ENCODE peak calls at places on chromosomes 4 and X, in five cellular contexts. R is fibroblast of pulmonary artery, I is AG10803, P is spleen, Z is brain microvascular endothelial cell. F is an unnamed sample.
A peak's percentile ranks its signal among the peaks of the same experiment; 100 is the strongest.

GRCh38 chr4:145346081-145346480 is 135.6 kb upstream of the SMAD1 start:
- DNase-seq in R (no peak), Z (no peak), I (no peak), P (no peak), F (no peak)

GRCh38 chr4:148071009-148071408 is 339.1 kb downstream of the ARHGAP10 start:
- DNase-seq in R (no peak), I (no peak), Z (no peak), P (no peak), F (no peak)

GRCh38 chr4:137998666-137999429 is 243.3 kb downstream of the SLC7A11 start:
- DNase-seq in Z (peak; percentile 7), P (no peak), R (peak; percentile 39), I (peak; percentile 96), F (peak; percentile 13)

GRCh38 chrX:12065251-12065650 is 73.0 kb upstream of the FRMPD4 start:
- DNase-seq in I (peak; percentile 11), R (peak; percentile 55), P (no peak), Z (peak; percentile 24), F (peak; percentile 23)

GRCh38 chr4:184282251-184282713 is 64.6 kb upstream of the ENPP6 start:
- DNase-seq in I (no peak), Z (no peak), R (no peak), P (peak; percentile 86), F (no peak)

GRCh38 chr4:177554966-177555574 is 112.8 kb upstream of the AGA start:
- DNase-seq in P (no peak), R (peak; percentile 50), I (peak; percentile 24), Z (peak; percentile 39), F (peak; percentile 46)

GRCh38 chr4:80180743-80181142 is 16.6 kb upstream of the PRDM8 start:
- DNase-seq in I (no peak), Z (no peak), P (no peak), R (no peak), F (no peak)

GRCh38 chr4:105666693-105667092 is 41.8 kb downstream of the INTS12 start:
- DNase-seq in Z (peak; percentile 3), R (peak; percentile 67), P (no peak), I (peak; percentile 9), F (peak; percentile 61)

GRCh38 chr4:84855774-84856173 is 110.7 kb downstream of the WDFY3 start:
- DNase-seq in R (no peak), Z (peak; percentile 46), P (no peak), I (no peak), F (no peak)

GRCh38 chrX:140799216-140799615 is 89.7 kb downstream of the LINC00632 start:
- DNase-seq in R (no peak), I (no peak), P (no peak), Z (no peak), F (no peak)

GRCh38 chr4:15779336-15779735 is 1.2 kb downstream of the CD38 start:
- DNase-seq in R (peak; percentile 81), I (peak; percentile 50), P (no peak), Z (peak; percentile 59), F (peak; percentile 83)

GRCh38 chr4:127732623-127733199 is 2.5 kb downstream of the SLC25A31 start:
- DNase-seq in Z (peak; percentile 31), P (no peak), R (peak; percentile 69), I (peak; percentile 51), F (peak; percentile 49)

GRCh38 chrX:24846551-24847170 is 152.9 kb downstream of the POLA1 start:
- DNase-seq in P (no peak), Z (no peak), I (peak; percentile 55), R (peak; percentile 59), F (peak; percentile 53)

GRCh38 chr4:51868449-51868847 is 25.5 kb downstream of the DCUN1D4 start:
- DNase-seq in R (no peak), P (no peak), I (no peak), Z (no peak), F (no peak)

GRCh38 chrX:63743596-63743995 is 41.4 kb downstream of the ARHGEF9 start:
- DNase-seq in I (no peak), R (no peak), Z (no peak), P (no peak), F (no peak)

GRCh38 chr4:124389591-124389990 is 322.9 kb downstream of the ANKRD50 start:
- DNase-seq in R (no peak), P (no peak), Z (no peak), I (no peak), F (no peak)

GRCh38 chr4:128347930-128348660 is 60.5 kb upstream of the PGRMC2 start:
- DNase-seq in Z (peak; percentile 42), I (peak; percentile 73), R (peak; percentile 58), P (no peak), F (peak; percentile 71)

GRCh38 chrX:13082286-13083065 is 38.1 kb upstream of the FAM9C start:
- DNase-seq in Z (no peak), P (no peak), R (no peak), I (no peak), F (no peak)

GRCh38 chrX:110394653-110395052 is 36.0 kb downstream of the RTL9 start:
- DNase-seq in I (peak; percentile 47), R (peak; percentile 55), Z (peak; percentile 53), P (no peak), F (peak; percentile 79)

DNA sequence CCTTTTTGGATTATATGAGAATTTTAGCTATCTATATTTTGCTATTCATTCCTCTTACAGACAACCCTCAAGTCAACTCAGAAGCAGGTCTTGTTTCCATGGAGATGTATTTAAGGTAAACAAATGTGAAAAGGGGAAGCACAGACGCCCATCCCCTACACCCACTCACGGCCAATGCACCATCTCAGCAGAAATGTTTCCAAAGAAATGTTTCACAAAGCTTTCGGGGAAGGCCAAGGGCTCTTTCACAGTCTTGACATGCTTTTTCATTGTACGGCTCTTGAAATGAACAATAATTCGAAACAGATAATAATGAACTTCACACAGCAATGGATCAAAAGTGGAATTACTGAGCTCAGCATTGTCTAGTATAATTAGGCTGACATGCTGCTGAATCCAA is 160.7 kb downstream of the SMIM20 start:
- DNase-seq in I (no peak), R (no peak), P (no peak), Z (no peak), F (no peak)
- H3K4me3 ChIP-seq in I (no peak overlapping the region), R (no peak overlapping the region), P (no peak overlapping the region), Z (no peak overlapping the region), F (no peak overlapping the region)

GRCh38 chr4:99201687-99202086 is 17.4 kb downstream of the ADH6 start:
- DNase-seq in R (peak; percentile 74), I (peak; percentile 68), P (no peak), Z (no peak), F (peak; percentile 51)
- TF ChIP-seq CTCF in R (peak; percentile 39), I (peak; percentile 57), P (no peak), Z (peak; percentile 26), F (peak; percentile 19)

GRCh38 chr4:45350438-45350837 is 624.1 kb upstream of the GNPDA2 start:
- DNase-seq in P (no peak), R (peak; percentile 43), I (peak; percentile 0), Z (no peak), F (peak; percentile 9)

GRCh38 chr4:45349859-45350258 is 623.5 kb upstream of the GNPDA2 start:
- DNase-seq in P (no peak), I (no peak), R (no peak), Z (no peak), F (no peak)

GRCh38 chr4:45345551-45345950 is 619.2 kb upstream of the GNPDA2 start:
- DNase-seq in I (no peak), Z (no peak), R (no peak), P (no peak), F (no peak)

GRCh38 chr4:45347056-45347455 is 620.7 kb upstream of the GNPDA2 start:
- DNase-seq in R (no peak), P (no peak), Z (no peak), I (no peak), F (no peak)
- H3K4me3 ChIP-seq in R (no peak overlapping the region), P (no peak overlapping the region), Z (no peak overlapping the region), I (no peak overlapping the region), F (no peak overlapping the region)

GRCh38 chrX:119693996-119694451 is 1.1 kb upstream of the SEPTIN6 start:
- DNase-seq in I (no peak), P (peak; percentile 81), Z (no peak), R (no peak), F (no peak)

GRCh38 chrX:119694601-119695534 is 1.9 kb upstream of the SEPTIN6 start:
- DNase-seq in I (no peak), P (peak; percentile 78), Z (no peak), R (no peak), F (no peak)

GRCh38 chrX:119690921-119691716 is 1.8 kb downstream of the SEPTIN6 start:
- DNase-seq in I (peak; percentile 59), P (no peak), R (peak; percentile 67), Z (peak; percentile 17), F (peak; percentile 65)

GRCh38 chrX:119693032-119693995 is at the start of gene SEPTIN6:
- DNase-seq in Z (peak; percentile 60), P (peak; percentile 95), R (peak; percentile 69), I (peak; percentile 64), F (peak; percentile 73)

GRCh38 chrX:119692241-119693031 is 532 bp downstream of the SEPTIN6 start:
- DNase-seq in I (peak; percentile 34), Z (peak; percentile 17), R (peak; percentile 62), P (peak; percentile 90), F (peak; percentile 63)
- TF ChIP-seq CTCF in I (peak; percentile 15), Z (peak; percentile 25), R (peak; percentile 9), P (no peak), F (no peak)

F was measured in fibroblast of villous mesenchyme.